ENCODE peak calls at places on chromosomes 1 and 21, in four cellular contexts. One of them, this sample, is unnamed.
A peak's percentile ranks its signal among the peaks of the same experiment; 100 is the strongest.

GRCh38 chr1:244273262-244273844 is 178.4 kb downstream of the ADSS2 start:
- DNase-seq in PC-3: no peak
- DNase-seq in GM23338: no peak
- DNase-seq in IMR-90: no peak
- DNase-seq in this sample: no peak

GRCh38 chr1:28601696-28602095 is 9.6 kb downstream of the RAB42 start:
- DNase-seq in GM23338: no peak
- DNase-seq in PC-3: peak; percentile 93
- DNase-seq in IMR-90: peak; percentile 97
- DNase-seq in this sample: peak; percentile 98

GRCh38 chr1:183817576-183818288 is 12.8 kb downstream of the RGL1 start:
- DNase-seq in IMR-90: no peak
- DNase-seq in GM23338: no peak
- DNase-seq in PC-3: peak; percentile 7
- DNase-seq in this sample: peak; percentile 15

GRCh38 chr1:97139512-97139911 is 417.9 kb downstream of the PTBP2 start:
- DNase-seq in IMR-90: peak; percentile 47
- DNase-seq in PC-3: no peak
- DNase-seq in GM23338: no peak
- DNase-seq in this sample: no peak

GRCh38 chr1:116852910-116853309 is 56.8 kb upstream of the PTGFRN start:
- DNase-seq in IMR-90: no peak
- DNase-seq in GM23338: peak; percentile 41
- DNase-seq in PC-3: peak; percentile 21
- DNase-seq in this sample: no peak

GRCh38 chr1:33400153-33400552 is 30.7 kb downstream of the PHC2 start:
- DNase-seq in PC-3: no peak
- DNase-seq in GM23338: no peak
- DNase-seq in IMR-90: no peak
- DNase-seq in this sample: no peak

GRCh38 chr1:109876617-109877319 is 33.9 kb upstream of the CSF1 start:
- DNase-seq in IMR-90: peak; percentile 38
- DNase-seq in GM23338: peak; percentile 39
- DNase-seq in PC-3: no peak
- DNase-seq in this sample: peak; percentile 74

GRCh38 chr1:86706018-86706417 is 1.6 kb downstream of the SH3GLB1 start:
- DNase-seq in IMR-90: no peak
- DNase-seq in PC-3: peak; percentile 27
- DNase-seq in GM23338: no peak
- DNase-seq in this sample: no peak

GRCh38 chr1:234490789-234491479 is 12.0 kb upstream of the TARBP1 start:
- DNase-seq in IMR-90: no peak
- DNase-seq in PC-3: no peak
- DNase-seq in GM23338: no peak
- DNase-seq in this sample: no peak

GRCh38 chr1:230735447-230735846 is 11.7 kb upstream of the CAPN9 start:
- DNase-seq in GM23338: no peak
- DNase-seq in IMR-90: no peak
- DNase-seq in PC-3: peak; percentile 80
- DNase-seq in this sample: no peak

GRCh38 chr21:37552496-37553399 is 186.2 kb downstream of the DYRK1A start:
- DNase-seq in IMR-90: no peak
- DNase-seq in PC-3: no peak
- DNase-seq in GM23338: no peak
- DNase-seq in this sample: peak; percentile 51

GRCh38 chr1:114758251-114758832 is 558 bp upstream of the CSDE1 start:
- DNase-seq in GM23338: no peak
- DNase-seq in IMR-90: no peak
- DNase-seq in PC-3: no peak
- DNase-seq in this sample: peak; percentile 15

GRCh38 chr1:91585982-91586381 is 85.3 kb downstream of the CDC7 start:
- DNase-seq in IMR-90: no peak
- DNase-seq in PC-3: no peak
- DNase-seq in GM23338: no peak
- DNase-seq in this sample: no peak

GRCh38 chr1:36251794-36252481 is 27.7 kb downstream of the THRAP3 start:
- DNase-seq in GM23338: no peak
- DNase-seq in IMR-90: peak; percentile 49
- DNase-seq in PC-3: peak; percentile 76
- DNase-seq in this sample: no peak

GRCh38 chr1:44553771-44554170 is 120.5 kb downstream of the TMEM53 start:
- DNase-seq in PC-3: peak; percentile 87
- DNase-seq in GM23338: no peak
- DNase-seq in IMR-90: peak; percentile 10
- DNase-seq in this sample: peak; percentile 94

GRCh38 chr1:230518511-230518910 is 92.4 kb upstream of the PGBD5 start:
- DNase-seq in PC-3: no peak
- DNase-seq in IMR-90: no peak
- DNase-seq in GM23338: peak; percentile 71
- DNase-seq in this sample: no peak

GRCh38 chr1:24562625-24563024 is 6.7 kb downstream of the NCMAP start:
- DNase-seq in PC-3: peak; percentile 62
- DNase-seq in GM23338: no peak
- DNase-seq in IMR-90: no peak
- DNase-seq in this sample: no peak

GRCh38 chr1:64836792-64837191 is 91.9 kb downstream of the RAVER2 start:
- DNase-seq in GM23338: no peak
- DNase-seq in IMR-90: no peak
- DNase-seq in PC-3: no peak
- DNase-seq in this sample: no peak

GRCh38 chr21:18877932-18878331 is 474.3 kb upstream of the TMPRSS15 start:
- DNase-seq in PC-3: no peak
- DNase-seq in IMR-90: no peak
- DNase-seq in GM23338: no peak
- DNase-seq in this sample: no peak

GRCh38 chr21:40732998-40733397 is 114.0 kb downstream of the DSCAM start:
- DNase-seq in PC-3: no peak
- DNase-seq in IMR-90: no peak
- DNase-seq in GM23338: no peak
- DNase-seq in this sample: no peak

GRCh38 chr1:52739699-52740467 is 13.6 kb downstream of the ZYG11B start:
- DNase-seq in IMR-90: no peak
- DNase-seq in PC-3: no peak
- DNase-seq in GM23338: no peak
- DNase-seq in this sample: no peak

GRCh38 chr1:224235819-224236493 is 52.9 kb downstream of the DEGS1 start:
- DNase-seq in GM23338: peak; percentile 86
- DNase-seq in PC-3: no peak
- DNase-seq in IMR-90: no peak
- DNase-seq in this sample: no peak

DNA sequence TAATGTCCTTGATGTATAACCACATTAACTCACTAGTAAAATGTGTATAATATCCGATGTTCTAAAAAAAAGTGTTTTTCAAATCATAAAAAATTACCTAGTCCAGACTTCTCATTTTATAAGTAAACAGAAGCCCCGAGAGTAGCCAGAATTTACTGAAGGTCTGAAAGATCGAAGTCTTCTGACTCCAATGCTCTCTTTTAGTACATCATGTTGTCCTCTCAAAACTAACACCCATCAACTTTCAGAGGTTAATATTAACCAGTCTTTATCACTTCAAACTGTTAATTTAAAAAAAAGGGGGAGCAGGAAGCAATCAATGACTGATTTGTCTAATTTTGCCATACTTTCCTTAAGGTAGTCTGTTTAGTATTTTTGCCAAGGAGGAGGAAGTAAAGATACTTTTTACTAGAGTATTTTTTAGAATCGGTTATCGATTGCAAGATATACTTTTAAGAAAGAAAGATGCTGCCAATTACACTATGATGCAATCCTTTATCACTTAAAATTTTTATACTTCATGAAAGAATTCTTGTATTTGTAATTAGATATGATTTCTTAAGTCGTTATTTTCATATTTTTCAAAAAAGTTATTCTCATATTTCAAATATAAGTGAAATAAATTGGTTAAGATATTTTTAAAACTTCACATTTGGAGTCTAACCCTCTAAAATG is 25.5 kb downstream of the CCDC18 start:
- DNase-seq in IMR-90: no peak
- DNase-seq in GM23338: no peak
- DNase-seq in PC-3: no peak
- DNase-seq in this sample: no peak
- H3K4me1 ChIP-seq in IMR-90: no peaks in the 10 kb centered on the region
- H3K4me1 ChIP-seq in GM23338: no peaks in the 10 kb centered on the region
- H3K4me1 ChIP-seq in PC-3: no peaks in the 10 kb centered on the region
- H3K4me1 ChIP-seq in this sample: no peaks in the 10 kb centered on the region

GRCh38 chr1:203288351-203288894 is 16.9 kb upstream of the BTG2 start:
- DNase-seq in PC-3: no peak
- DNase-seq in GM23338: no peak
- DNase-seq in IMR-90: no peak
- DNase-seq in this sample: peak; percentile 1

GRCh38 chr1:203289281-203289981 is 15.9 kb upstream of the BTG2 start:
- DNase-seq in GM23338: no peak
- DNase-seq in PC-3: no peak
- DNase-seq in IMR-90: no peak
- DNase-seq in this sample: peak; percentile 71

GRCh38 chr1:203286161-203286984 is 18.9 kb upstream of the BTG2 start:
- DNase-seq in PC-3: no peak
- DNase-seq in IMR-90: no peak
- DNase-seq in GM23338: no peak
- DNase-seq in this sample: no peak

GRCh38 chr1:203287109-203287893 is 18.0 kb upstream of the BTG2 start:
- DNase-seq in GM23338: no peak
- DNase-seq in IMR-90: no peak
- DNase-seq in PC-3: no peak
- DNase-seq in this sample: no peak

DNA sequence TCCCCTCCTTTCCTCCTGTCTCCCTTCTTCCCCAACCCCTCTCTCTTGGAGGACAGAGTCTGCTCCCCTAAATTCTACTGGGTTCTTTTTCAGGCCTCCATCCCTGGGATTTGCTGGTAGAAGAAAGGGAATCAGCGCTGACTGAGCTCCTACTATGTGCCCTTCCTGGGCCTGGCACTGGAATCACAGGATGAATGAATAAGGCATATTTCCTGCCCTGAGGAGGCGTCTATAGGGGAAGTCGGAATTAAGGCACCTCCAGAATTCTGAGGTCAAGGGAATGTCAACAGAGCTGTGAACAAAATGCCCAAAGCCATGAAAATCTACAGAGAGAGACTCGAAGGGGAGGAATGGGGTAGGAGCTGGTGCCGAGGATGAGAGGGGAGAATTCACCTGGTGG is 17.4 kb upstream of the BTG2 start:
- DNase-seq in PC-3: no peak
- DNase-seq in IMR-90: no peak
- DNase-seq in GM23338: no peak
- DNase-seq in this sample: no peak
- H2AFZ ChIP-seq in PC-3: no peak overlapping the region
- H2AFZ ChIP-seq in IMR-90: no peak overlapping the region
- H2AFZ ChIP-seq in GM23338: no peak overlapping the region
- H2AFZ ChIP-seq in this sample: no peak overlapping the region

DNA sequence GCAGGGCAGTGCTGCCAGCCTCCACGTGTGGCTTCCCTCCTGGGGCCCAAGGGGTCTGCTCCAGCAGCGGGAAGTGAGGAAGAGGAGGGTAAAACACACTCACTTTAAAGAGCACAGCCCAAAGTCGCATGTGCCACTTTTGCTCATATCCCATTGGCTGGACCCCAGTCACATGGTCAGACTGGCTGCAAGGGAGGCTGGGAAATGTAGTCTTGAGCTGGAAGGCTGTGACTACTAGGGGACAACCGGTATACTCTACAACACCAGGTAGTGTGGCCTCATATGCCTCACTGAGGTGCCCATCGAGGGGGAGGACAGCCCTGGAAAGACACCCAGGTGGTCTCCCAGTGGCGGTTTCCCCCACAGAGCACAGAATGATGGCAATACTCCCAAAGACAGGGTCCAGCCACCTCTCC is 45.2 kb downstream of the CAMK2N1 start:
- DNase-seq in IMR-90: peak; percentile 47
- DNase-seq in GM23338: peak; percentile 88
- DNase-seq in PC-3: peak; percentile 69
- DNase-seq in this sample: peak; percentile 92
- H3K27ac ChIP-seq in IMR-90: no peak overlapping the region
- H3K27ac ChIP-seq in GM23338: no peak overlapping the region
- H3K27ac ChIP-seq in PC-3: no peak overlapping the region
- H3K27ac ChIP-seq in this sample: no peak overlapping the region

GRCh38 chr1:231958448-231958847 is 331.9 kb downstream of the DISC1 start:
- DNase-seq in IMR-90: peak; percentile 49
- DNase-seq in GM23338: no peak
- DNase-seq in PC-3: no peak
- DNase-seq in this sample: no peak
- H3K4me1 ChIP-seq in IMR-90: no peaks in the 10 kb centered on the region
- H3K4me1 ChIP-seq in GM23338: no peaks in the 10 kb centered on the region
- H3K4me1 ChIP-seq in PC-3: no peaks in the 10 kb centered on the region
- H3K4me1 ChIP-seq in this sample: no peaks in the 10 kb centered on the region